ENCODE peak calls at places on chromosomes 2 and 18, in six cellular contexts. One of them, this sample, is unnamed.

GRCh38 chr2:201758229-201758628 is 22.5 kb downstream of the ALS2 start:
- DNase-seq in HCT116: no peak
- DNase-seq in foreskin fibroblast: no peak
- DNase-seq in CD8-positive, alpha-beta T cell: no peak
- DNase-seq in breast epithelium: no peak
- DNase-seq in AG10803: no peak
- DNase-seq in this sample: no peak

GRCh38 chr2:95061601-95062183 is 36.2 kb downstream of the MAL start:
- DNase-seq in HCT116: no peak
- DNase-seq in foreskin fibroblast: no peak
- DNase-seq in CD8-positive, alpha-beta T cell: no peak
- DNase-seq in breast epithelium: no peak
- DNase-seq in AG10803: no peak
- DNase-seq in this sample: no peak

GRCh38 chr2:70569559-70569958 is 15.9 kb upstream of the TGFA start:
- DNase-seq in HCT116: no peak
- DNase-seq in foreskin fibroblast: no peak
- DNase-seq in CD8-positive, alpha-beta T cell: no peak
- DNase-seq in breast epithelium: no peak
- DNase-seq in AG10803: no peak
- DNase-seq in this sample: no peak

GRCh38 chr18:50638623-50639398 is 78.9 kb downstream of the MAPK4 start:
- DNase-seq in HCT116: no peak
- DNase-seq in foreskin fibroblast: no peak
- DNase-seq in CD8-positive, alpha-beta T cell: no peak
- DNase-seq in breast epithelium: no peak
- DNase-seq in AG10803: no peak
- DNase-seq in this sample: no peak

GRCh38 chr2:71498261-71498701 is 44.9 kb downstream of the DYSF start:
- DNase-seq in HCT116: peak; percentile 64
- DNase-seq in foreskin fibroblast: peak; percentile 16
- DNase-seq in CD8-positive, alpha-beta T cell: no peak
- DNase-seq in breast epithelium: no peak
- DNase-seq in AG10803: peak; percentile 87
- DNase-seq in this sample: peak; percentile 92

GRCh38 chr2:181904022-181904632 is 12.6 kb downstream of the ITPRID2 start:
- DNase-seq in HCT116: no peak
- DNase-seq in foreskin fibroblast: no peak
- DNase-seq in CD8-positive, alpha-beta T cell: no peak
- DNase-seq in breast epithelium: no peak
- DNase-seq in AG10803: peak; percentile 25
- DNase-seq in this sample: peak; percentile 71

GRCh38 chr18:23641937-23642666 is 20.6 kb downstream of the ANKRD29 start:
- DNase-seq in HCT116: no peak
- DNase-seq in foreskin fibroblast: no peak
- DNase-seq in CD8-positive, alpha-beta T cell: no peak
- DNase-seq in breast epithelium: no peak
- DNase-seq in AG10803: peak; percentile 29
- DNase-seq in this sample: no peak

GRCh38 chr2:3626118-3626816 is 31.4 kb downstream of the COLEC11 start:
- DNase-seq in HCT116: no peak
- DNase-seq in foreskin fibroblast: no peak
- DNase-seq in CD8-positive, alpha-beta T cell: no peak
- DNase-seq in breast epithelium: peak; percentile 22
- DNase-seq in AG10803: no peak
- DNase-seq in this sample: peak; percentile 88

GRCh38 chr2:149000168-149000938 is 38.1 kb upstream of the LYPD6B start:
- DNase-seq in HCT116: no peak
- DNase-seq in foreskin fibroblast: no peak
- DNase-seq in CD8-positive, alpha-beta T cell: no peak
- DNase-seq in breast epithelium: no peak
- DNase-seq in AG10803: no peak
- DNase-seq in this sample: no peak

GRCh38 chr2:44802409-44803099 is 138.9 kb upstream of the SIX3 start:
- DNase-seq in HCT116: no peak
- DNase-seq in foreskin fibroblast: no peak
- DNase-seq in CD8-positive, alpha-beta T cell: no peak
- DNase-seq in breast epithelium: no peak
- DNase-seq in AG10803: no peak
- DNase-seq in this sample: no peak

GRCh38 chr2:51025942-51026574 is 5.9 kb downstream of the NRXN1 start:
- DNase-seq in HCT116: no peak
- DNase-seq in foreskin fibroblast: no peak
- DNase-seq in CD8-positive, alpha-beta T cell: no peak
- DNase-seq in breast epithelium: no peak
- DNase-seq in AG10803: no peak
- DNase-seq in this sample: no peak

GRCh38 chr2:19649107-19649506 is 252.7 kb downstream of the TTC32 start:
- DNase-seq in HCT116: no peak
- DNase-seq in foreskin fibroblast: peak; percentile 33
- DNase-seq in CD8-positive, alpha-beta T cell: no peak
- DNase-seq in breast epithelium: no peak
- DNase-seq in AG10803: peak; percentile 63
- DNase-seq in this sample: peak; percentile 49

GRCh38 chr2:234495801-234496441 is 960 bp downstream of the ARL4C start:
- DNase-seq in HCT116: no peak
- DNase-seq in foreskin fibroblast: peak; percentile 18
- DNase-seq in CD8-positive, alpha-beta T cell: no peak
- DNase-seq in breast epithelium: no peak
- DNase-seq in AG10803: peak; percentile 30
- DNase-seq in this sample: no peak

GRCh38 chr2:181656450-181657261 is at the start of gene CERKL:
- DNase-seq in HCT116: peak; percentile 49
- DNase-seq in foreskin fibroblast: peak; percentile 25
- DNase-seq in CD8-positive, alpha-beta T cell: no peak
- DNase-seq in breast epithelium: no peak
- DNase-seq in AG10803: peak; percentile 6
- DNase-seq in this sample: peak; percentile 14

GRCh38 chr2:234483568-234484251 is 13.2 kb downstream of the ARL4C start:
- DNase-seq in HCT116: no peak
- DNase-seq in foreskin fibroblast: no peak
- DNase-seq in CD8-positive, alpha-beta T cell: peak; percentile 74
- DNase-seq in breast epithelium: no peak
- DNase-seq in AG10803: peak; percentile 18
- DNase-seq in this sample: no peak

GRCh38 chr2:172430027-172430426 is 2.6 kb downstream of the ITGA6 start:
- DNase-seq in HCT116: no peak
- DNase-seq in foreskin fibroblast: no peak
- DNase-seq in CD8-positive, alpha-beta T cell: no peak
- DNase-seq in breast epithelium: no peak
- DNase-seq in AG10803: no peak
- DNase-seq in this sample: no peak

GRCh38 chr2:100107440-100107839 is 35.0 kb downstream of the AFF3 start:
- DNase-seq in HCT116: no peak
- DNase-seq in foreskin fibroblast: no peak
- DNase-seq in CD8-positive, alpha-beta T cell: no peak
- DNase-seq in breast epithelium: no peak
- DNase-seq in AG10803: no peak
- DNase-seq in this sample: no peak

GRCh38 chr2:240793313-240794177 is 26.5 kb downstream of the KIF1A start:
- DNase-seq in HCT116: no peak
- DNase-seq in foreskin fibroblast: no peak
- DNase-seq in CD8-positive, alpha-beta T cell: no peak
- DNase-seq in breast epithelium: no peak
- DNase-seq in AG10803: no peak
- DNase-seq in this sample: no peak

GRCh38 chr2:15582645-15583340 is 8.9 kb upstream of the DDX1 start:
- DNase-seq in HCT116: no peak
- DNase-seq in foreskin fibroblast: no peak
- DNase-seq in CD8-positive, alpha-beta T cell: no peak
- DNase-seq in breast epithelium: no peak
- DNase-seq in AG10803: peak; percentile 9
- DNase-seq in this sample: no peak

GRCh38 chr2:40394597-40394996 is 57.3 kb downstream of the SLC8A1 start:
- DNase-seq in HCT116: no peak
- DNase-seq in foreskin fibroblast: no peak
- DNase-seq in CD8-positive, alpha-beta T cell: no peak
- DNase-seq in breast epithelium: no peak
- DNase-seq in AG10803: peak; percentile 9
- DNase-seq in this sample: no peak

GRCh38 chr2:159157361-159158045 is 129.0 kb downstream of the WDSUB1 start:
- DNase-seq in HCT116: no peak
- DNase-seq in foreskin fibroblast: no peak
- DNase-seq in CD8-positive, alpha-beta T cell: no peak
- DNase-seq in breast epithelium: no peak
- DNase-seq in AG10803: no peak
- DNase-seq in this sample: no peak

GRCh38 chr2:42150159-42150558 is 19.0 kb upstream of the EML4 start:
- DNase-seq in HCT116: no peak
- DNase-seq in foreskin fibroblast: no peak
- DNase-seq in CD8-positive, alpha-beta T cell: no peak
- DNase-seq in breast epithelium: no peak
- DNase-seq in AG10803: no peak
- DNase-seq in this sample: no peak
- TF ChIP-seq CTCF in HCT116: no peak
- TF ChIP-seq CTCF in foreskin fibroblast: no peak
- TF ChIP-seq CTCF in CD8-positive, alpha-beta T cell: no peak
- TF ChIP-seq CTCF in breast epithelium: no peak
- TF ChIP-seq CTCF in AG10803: no peak
- TF ChIP-seq CTCF in this sample: no peak

GRCh38 chr2:122564843-122565242 is 809.4 kb downstream of the TSN start:
- DNase-seq in HCT116: no peak
- DNase-seq in foreskin fibroblast: no peak
- DNase-seq in CD8-positive, alpha-beta T cell: no peak
- DNase-seq in breast epithelium: no peak
- DNase-seq in AG10803: no peak
- DNase-seq in this sample: no peak
- H3K4me3 ChIP-seq in HCT116: no peak overlapping the region
- H3K4me3 ChIP-seq in foreskin fibroblast: no peak overlapping the region
- H3K4me3 ChIP-seq in CD8-positive, alpha-beta T cell: no peak overlapping the region
- H3K4me3 ChIP-seq in breast epithelium: no peak overlapping the region
- H3K4me3 ChIP-seq in AG10803: no peak overlapping the region
- H3K4me3 ChIP-seq in this sample: no peak overlapping the region

GRCh38 chr2:108182489-108182888 is 57.3 kb upstream of the SULT1C3 start:
- DNase-seq in HCT116: peak; percentile 18
- DNase-seq in foreskin fibroblast: no peak
- DNase-seq in CD8-positive, alpha-beta T cell: no peak
- DNase-seq in breast epithelium: no peak
- DNase-seq in AG10803: no peak
- DNase-seq in this sample: no peak

GRCh38 chr2:108189316-108189715 is 50.5 kb upstream of the SULT1C3 start:
- DNase-seq in HCT116: no peak
- DNase-seq in foreskin fibroblast: no peak
- DNase-seq in CD8-positive, alpha-beta T cell: no peak
- DNase-seq in breast epithelium: no peak
- DNase-seq in AG10803: peak; percentile 27
- DNase-seq in this sample: no peak

GRCh38 chr2:108184421-108184820 is 55.3 kb upstream of the SULT1C3 start:
- DNase-seq in HCT116: peak; percentile 4
- DNase-seq in foreskin fibroblast: no peak
- DNase-seq in CD8-positive, alpha-beta T cell: no peak
- DNase-seq in breast epithelium: no peak
- DNase-seq in AG10803: peak; percentile 13
- DNase-seq in this sample: peak; percentile 21
- TF ChIP-seq CTCF in HCT116: no peak
- TF ChIP-seq CTCF in foreskin fibroblast: peak; percentile 40
- TF ChIP-seq CTCF in CD8-positive, alpha-beta T cell: no peak
- TF ChIP-seq CTCF in breast epithelium: no peak
- TF ChIP-seq CTCF in AG10803: peak; percentile 56
- TF ChIP-seq CTCF in this sample: peak; percentile 45

GRCh38 chr2:218002792-218003191 is at the start of gene TNS1:
- DNase-seq in HCT116: no peak
- DNase-seq in foreskin fibroblast: peak; percentile 62
- DNase-seq in CD8-positive, alpha-beta T cell: no peak
- DNase-seq in breast epithelium: no peak
- DNase-seq in AG10803: peak; percentile 64
- DNase-seq in this sample: peak; percentile 59
- H3K4me3 ChIP-seq in HCT116: no peak within 1 kb of the TSS
- H3K4me3 ChIP-seq in foreskin fibroblast: peak within 1 kb of the TSS; percentile 81
- H3K4me3 ChIP-seq in CD8-positive, alpha-beta T cell: no peak within 1 kb of the TSS
- H3K4me3 ChIP-seq in breast epithelium: peak within 1 kb of the TSS; percentile 48
- H3K4me3 ChIP-seq in AG10803: peak within 1 kb of the TSS; percentile 83
- H3K4me3 ChIP-seq in this sample: peak within 1 kb of the TSS; percentile 68

GRCh38 chr2:109048159-109048558 is 59.1 kb upstream of the EDAR start:
- DNase-seq in HCT116: no peak
- DNase-seq in foreskin fibroblast: no peak
- DNase-seq in CD8-positive, alpha-beta T cell: no peak
- DNase-seq in breast epithelium: no peak
- DNase-seq in AG10803: no peak
- DNase-seq in this sample: no peak

GRCh38 chr2:109045505-109045904 is 56.5 kb upstream of the EDAR start:
- DNase-seq in HCT116: no peak
- DNase-seq in foreskin fibroblast: no peak
- DNase-seq in CD8-positive, alpha-beta T cell: no peak
- DNase-seq in breast epithelium: no peak
- DNase-seq in AG10803: no peak
- DNase-seq in this sample: no peak

GRCh38 chr2:109046925-109047508 is 58.0 kb upstream of the EDAR start:
- DNase-seq in HCT116: peak; percentile 6
- DNase-seq in foreskin fibroblast: no peak
- DNase-seq in CD8-positive, alpha-beta T cell: no peak
- DNase-seq in breast epithelium: no peak
- DNase-seq in AG10803: no peak
- DNase-seq in this sample: no peak

GRCh38 chr2:109052922-109053321 is 63.9 kb upstream of the EDAR start:
- DNase-seq in HCT116: no peak
- DNase-seq in foreskin fibroblast: no peak
- DNase-seq in CD8-positive, alpha-beta T cell: no peak
- DNase-seq in breast epithelium: no peak
- DNase-seq in AG10803: no peak
- DNase-seq in this sample: no peak

GRCh38 chr2:109049022-109049421 is 60.0 kb upstream of the EDAR start:
- DNase-seq in HCT116: no peak
- DNase-seq in foreskin fibroblast: no peak
- DNase-seq in CD8-positive, alpha-beta T cell: no peak
- DNase-seq in breast epithelium: no peak
- DNase-seq in AG10803: no peak
- DNase-seq in this sample: no peak
- TF ChIP-seq CTCF in HCT116: no peak
- TF ChIP-seq CTCF in foreskin fibroblast: no peak
- TF ChIP-seq CTCF in CD8-positive, alpha-beta T cell: no peak
- TF ChIP-seq CTCF in breast epithelium: no peak
- TF ChIP-seq CTCF in AG10803: no peak
- TF ChIP-seq CTCF in this sample: no peak